ENCODE peak calls at places on chromosomes 2 and 18, in five cellular contexts. One of them, this sample, is unnamed.

GRCh38 chr2:33085646-33086045 is 138.9 kb downstream of the LTBP1 start:
- DNase-seq in HCT116: no peak
- DNase-seq in K562: no peak
- DNase-seq in SK-N-SH: no peak
- DNase-seq in HepG2: no peak
- DNase-seq in this sample: no peak

GRCh38 chr2:230660294-230661060 is 52.2 kb upstream of the CAB39 start:
- DNase-seq in HCT116: no peak
- DNase-seq in K562: peak; percentile 58
- DNase-seq in SK-N-SH: no peak
- DNase-seq in HepG2: peak; percentile 47
- DNase-seq in this sample: no peak

GRCh38 chr2:20682166-20682565 is 15.2 kb downstream of the GDF7 start:
- DNase-seq in HCT116: no peak
- DNase-seq in K562: peak; percentile 21
- DNase-seq in SK-N-SH: no peak
- DNase-seq in HepG2: peak; percentile 47
- DNase-seq in this sample: no peak

GRCh38 chr2:101230541-101230993 is 22.1 kb upstream of the CNOT11 start:
- DNase-seq in HCT116: no peak
- DNase-seq in K562: no peak
- DNase-seq in SK-N-SH: no peak
- DNase-seq in HepG2: peak; percentile 86
- DNase-seq in this sample: no peak

GRCh38 chr2:74957886-74958276 is 562 bp upstream of the POLE4 start:
- DNase-seq in HCT116: no peak
- DNase-seq in K562: no peak
- DNase-seq in SK-N-SH: no peak
- DNase-seq in HepG2: no peak
- DNase-seq in this sample: no peak

GRCh38 chr2:195652916-195653315 is 4.1 kb upstream of the SLC39A10 start:
- DNase-seq in HCT116: no peak
- DNase-seq in K562: no peak
- DNase-seq in SK-N-SH: no peak
- DNase-seq in HepG2: no peak
- DNase-seq in this sample: no peak

GRCh38 chr2:218582085-218582484 is 13.4 kb downstream of the CNOT9 start:
- DNase-seq in HCT116: no peak
- DNase-seq in K562: no peak
- DNase-seq in SK-N-SH: no peak
- DNase-seq in HepG2: no peak
- DNase-seq in this sample: no peak

GRCh38 chr18:58195278-58195721 is 151.3 kb downstream of the NEDD4L start:
- DNase-seq in HCT116: no peak
- DNase-seq in K562: no peak
- DNase-seq in SK-N-SH: no peak
- DNase-seq in HepG2: no peak
- DNase-seq in this sample: no peak

GRCh38 chr2:231714639-231715498 is 6.5 kb downstream of the PTMA start:
- DNase-seq in HCT116: peak; percentile 38
- DNase-seq in K562: peak; percentile 82
- DNase-seq in SK-N-SH: peak; percentile 76
- DNase-seq in HepG2: peak; percentile 84
- DNase-seq in this sample: no peak

GRCh38 chr2:205047273-205047839 is 502.1 kb downstream of the PARD3B start:
- DNase-seq in HCT116: no peak
- DNase-seq in K562: no peak
- DNase-seq in SK-N-SH: no peak
- DNase-seq in HepG2: no peak
- DNase-seq in this sample: no peak

GRCh38 chr2:39990335-39990734 is 211.3 kb upstream of the THUMPD2 start:
- DNase-seq in HCT116: no peak
- DNase-seq in K562: no peak
- DNase-seq in SK-N-SH: no peak
- DNase-seq in HepG2: no peak
- DNase-seq in this sample: no peak

GRCh38 chr2:201960300-201960699 is 73.4 kb upstream of the FZD7 start:
- DNase-seq in HCT116: no peak
- DNase-seq in K562: no peak
- DNase-seq in SK-N-SH: no peak
- DNase-seq in HepG2: no peak
- DNase-seq in this sample: no peak

GRCh38 chr2:98479959-98480524 is 35.4 kb downstream of the INPP4A start:
- DNase-seq in HCT116: no peak
- DNase-seq in K562: no peak
- DNase-seq in SK-N-SH: peak; percentile 83
- DNase-seq in HepG2: no peak
- DNase-seq in this sample: peak; percentile 20

GRCh38 chr2:157182834-157183396 is 74.6 kb upstream of the GALNT5 start:
- DNase-seq in HCT116: no peak
- DNase-seq in K562: peak; percentile 32
- DNase-seq in SK-N-SH: no peak
- DNase-seq in HepG2: no peak
- DNase-seq in this sample: no peak

GRCh38 chr2:108320326-108320932 is 31.7 kb downstream of the SULT1C2 start:
- DNase-seq in HCT116: no peak
- DNase-seq in K562: no peak
- DNase-seq in SK-N-SH: no peak
- DNase-seq in HepG2: no peak
- DNase-seq in this sample: no peak

GRCh38 chr2:239374896-239375277 is 25.9 kb downstream of the HDAC4 start:
- DNase-seq in HCT116: no peak
- DNase-seq in K562: no peak
- DNase-seq in SK-N-SH: no peak
- DNase-seq in HepG2: no peak
- DNase-seq in this sample: no peak

GRCh38 chr2:38095996-38096861 is 20.3 kb upstream of the CYP1B1 start:
- DNase-seq in HCT116: no peak
- DNase-seq in K562: no peak
- DNase-seq in SK-N-SH: no peak
- DNase-seq in HepG2: no peak
- DNase-seq in this sample: peak; percentile 98
- TF ChIP-seq JUND in HCT116: no peak
- TF ChIP-seq JUND in K562: no peak
- TF ChIP-seq JUND in SK-N-SH: no peak
- TF ChIP-seq JUND in HepG2: no peak
- TF ChIP-seq JUND in this sample: no peak

GRCh38 chr2:109523536-109524361 is 90.0 kb downstream of the SEPTIN10 start:
- DNase-seq in HCT116: no peak
- DNase-seq in K562: no peak
- DNase-seq in SK-N-SH: no peak
- DNase-seq in HepG2: peak; percentile 56
- DNase-seq in this sample: no peak
- TF ChIP-seq JUND in HCT116: no peak
- TF ChIP-seq JUND in K562: no peak
- TF ChIP-seq JUND in SK-N-SH: no peak
- TF ChIP-seq JUND in HepG2: no peak
- TF ChIP-seq JUND in this sample: no peak

DNA sequence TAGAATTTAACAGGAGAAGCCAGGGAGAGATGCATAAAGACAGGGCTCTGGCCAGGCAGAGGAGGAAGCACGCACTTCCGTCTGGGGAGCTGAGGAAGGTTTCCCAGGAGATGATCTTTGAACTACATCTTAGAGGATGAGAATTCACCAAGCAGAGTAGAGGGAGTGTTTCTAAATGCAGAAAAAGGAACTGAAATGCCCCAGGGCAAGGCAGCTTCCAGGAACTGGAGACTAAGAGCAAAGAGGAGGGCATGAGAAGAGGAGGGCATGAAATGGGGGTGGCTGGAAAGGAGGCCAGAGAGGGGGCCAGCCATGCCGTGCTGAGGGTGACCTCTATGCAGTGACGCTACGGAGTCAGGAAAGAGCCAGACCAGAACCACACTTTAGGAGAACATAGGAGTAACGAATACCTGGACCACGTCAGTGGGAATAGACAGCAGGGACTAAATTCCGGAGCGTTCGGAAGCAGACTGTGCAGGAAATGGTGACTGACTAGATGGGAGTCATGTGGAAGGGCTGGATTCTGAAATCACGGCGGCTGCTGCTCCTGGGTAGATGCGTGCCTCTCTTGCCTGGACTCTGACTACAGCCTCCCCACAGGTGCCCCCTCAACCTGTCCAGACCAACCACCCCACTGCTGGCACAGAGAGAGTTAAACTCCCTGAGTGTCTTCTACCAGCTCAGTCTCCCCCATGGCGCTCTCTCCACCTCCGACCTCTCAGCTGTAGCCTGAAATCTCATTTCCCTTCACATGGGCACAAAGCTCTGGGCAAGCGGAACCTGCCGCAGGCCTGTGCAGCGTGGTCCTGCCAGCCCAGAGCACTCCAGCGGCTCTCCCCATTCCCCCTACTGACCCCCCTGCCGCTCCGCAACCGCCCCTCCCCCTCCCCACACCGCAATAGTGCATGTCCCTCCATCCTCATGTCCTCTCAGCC is 87.0 kb upstream of the RTN4 start:
- DNase-seq in HCT116: no peak
- DNase-seq in K562: no peak
- DNase-seq in SK-N-SH: no peak
- DNase-seq in HepG2: no peak
- DNase-seq in this sample: no peak
- TF ChIP-seq JUND in HCT116: no peak
- TF ChIP-seq JUND in K562: no peak
- TF ChIP-seq JUND in SK-N-SH: no peak
- TF ChIP-seq JUND in HepG2: no peak
- TF ChIP-seq JUND in this sample: no peak

GRCh38 chr2:68813596-68813995 is 57.6 kb downstream of the BMP10 start:
- DNase-seq in HCT116: no peak
- DNase-seq in K562: no peak
- DNase-seq in SK-N-SH: no peak
- DNase-seq in HepG2: no peak
- DNase-seq in this sample: no peak
- TF ChIP-seq JUND in HCT116: no peak
- TF ChIP-seq JUND in K562: no peak
- TF ChIP-seq JUND in SK-N-SH: no peak
- TF ChIP-seq JUND in HepG2: no peak
- TF ChIP-seq JUND in this sample: no peak

GRCh38 chr18:10787293-10787901 is 261.6 kb downstream of the NAPG start:
- DNase-seq in HCT116: peak; percentile 51
- DNase-seq in K562: peak; percentile 88
- DNase-seq in SK-N-SH: peak; percentile 34
- DNase-seq in HepG2: peak; percentile 73
- DNase-seq in this sample: no peak

GRCh38 chr18:10794771-10795170 is 268.9 kb downstream of the NAPG start:
- DNase-seq in HCT116: no peak
- DNase-seq in K562: no peak
- DNase-seq in SK-N-SH: no peak
- DNase-seq in HepG2: no peak
- DNase-seq in this sample: no peak

GRCh38 chr18:10793730-10794370 is 268.0 kb downstream of the NAPG start:
- DNase-seq in HCT116: no peak
- DNase-seq in K562: no peak
- DNase-seq in SK-N-SH: no peak
- DNase-seq in HepG2: no peak
- DNase-seq in this sample: no peak

GRCh38 chr18:10791141-10791808 is 265.4 kb downstream of the NAPG start:
- DNase-seq in HCT116: no peak
- DNase-seq in K562: no peak
- DNase-seq in SK-N-SH: no peak
- DNase-seq in HepG2: no peak
- DNase-seq in this sample: no peak

GRCh38 chr18:10792181-10792580 is 266.4 kb downstream of the NAPG start:
- DNase-seq in HCT116: no peak
- DNase-seq in K562: no peak
- DNase-seq in SK-N-SH: no peak
- DNase-seq in HepG2: no peak
- DNase-seq in this sample: no peak
- TF ChIP-seq JUND in HCT116: no peak
- TF ChIP-seq JUND in K562: no peak
- TF ChIP-seq JUND in SK-N-SH: no peak
- TF ChIP-seq JUND in HepG2: no peak
- TF ChIP-seq JUND in this sample: no peak

DNA sequence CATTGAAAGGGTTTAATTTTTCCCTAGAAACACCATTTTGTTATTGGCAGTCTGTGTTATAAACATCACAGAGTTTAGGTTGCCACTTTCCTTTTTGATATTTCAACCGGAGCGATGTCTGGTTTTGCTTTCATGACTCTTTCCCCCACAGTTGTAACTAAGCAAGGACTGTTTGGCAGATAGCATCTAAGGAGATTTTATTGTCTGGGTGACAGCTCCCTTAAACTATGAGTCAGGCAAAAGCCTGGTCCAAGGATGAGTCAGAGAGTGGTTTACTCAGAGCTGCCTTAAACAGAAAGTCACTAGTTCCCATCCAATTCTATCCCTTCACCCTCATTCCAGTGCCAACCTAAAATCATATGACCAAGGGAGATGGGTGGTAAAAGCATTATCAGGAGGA is 341.6 kb upstream of the VWC2L start:
- DNase-seq in HCT116: peak; percentile 83
- DNase-seq in K562: peak; percentile 0
- DNase-seq in SK-N-SH: peak; percentile 14
- DNase-seq in HepG2: peak; percentile 5
- DNase-seq in this sample: peak; percentile 64
- TF ChIP-seq JUND in HCT116: peak; percentile 93
- TF ChIP-seq JUND in K562: no peak
- TF ChIP-seq JUND in SK-N-SH: peak; percentile 98
- TF ChIP-seq JUND in HepG2: no peak
- TF ChIP-seq JUND in this sample: no peak

GRCh38 chr2:23291274-23291673 is 93.7 kb upstream of the KLHL29 start:
- DNase-seq in HCT116: no peak
- DNase-seq in K562: no peak
- DNase-seq in SK-N-SH: no peak
- DNase-seq in HepG2: no peak
- DNase-seq in this sample: no peak
- TF ChIP-seq JUND in HCT116: no peak
- TF ChIP-seq JUND in K562: no peak
- TF ChIP-seq JUND in SK-N-SH: no peak
- TF ChIP-seq JUND in HepG2: no peak
- TF ChIP-seq JUND in this sample: no peak

GRCh38 chr18:41459657-41460056 is 495.4 kb upstream of the PIK3C3 start:
- DNase-seq in HCT116: no peak
- DNase-seq in K562: no peak
- DNase-seq in SK-N-SH: no peak
- DNase-seq in HepG2: no peak
- DNase-seq in this sample: no peak
- TF ChIP-seq JUND in HCT116: no peak
- TF ChIP-seq JUND in K562: no peak
- TF ChIP-seq JUND in SK-N-SH: no peak
- TF ChIP-seq JUND in HepG2: no peak
- TF ChIP-seq JUND in this sample: no peak

This sample was measured in T47D.